ENCODE peak calls at places on chromosomes 16 and 17, in nine cellular contexts. T is CD4-positive, CD25-positive, alpha-beta regulatory T cell; X is kidney epithelial cell; C is uterus; S is tibial artery; P is adrenal gland; Z is brain microvascular endothelial cell; F is transverse colon; A is CD4-positive, alpha-beta memory T cell. D is an unnamed sample.

GRCh38 chr16:89103781-89104180 is 10.1 kb downstream of the ACSF3 start:
- DNase-seq in F (no peak), C (no peak), T (no peak), P (no peak), X (no peak), S (no peak), A (no peak), Z (no peak), D (no peak)

GRCh38 chr17:14019186-14019956 is 49.9 kb upstream of the COX10 start:
- DNase-seq in Z (peak; percentile 55), T (peak; percentile 76), X (no peak), P (no peak), F (no peak), S (no peak), A (no peak), C (no peak), D (no peak)

GRCh38 chr17:66540131-66540781 is 237.8 kb downstream of the PRKCA start:
- DNase-seq in F (no peak), T (no peak), A (no peak), C (peak; percentile 55), P (no peak), S (no peak), Z (peak; percentile 93), X (peak; percentile 52), D (no peak)

GRCh38 chr17:8029121-8029520 is 9.7 kb upstream of the ALOX15B start:
- DNase-seq in X (no peak), A (no peak), C (no peak), Z (no peak), F (no peak), T (no peak), P (no peak), S (no peak), D (no peak)

GRCh38 chr17:4940625-4941021 is 555 bp downstream of the RNF167 start:
- DNase-seq in C (no peak), A (peak; percentile 37), Z (no peak), X (no peak), T (peak; percentile 56), F (peak; percentile 60), P (no peak), S (no peak), D (no peak)

GRCh38 chr16:83045790-83046189 is 419.0 kb downstream of the CDH13 start:
- DNase-seq in S (no peak), T (no peak), X (no peak), P (no peak), Z (no peak), F (no peak), C (no peak), A (no peak), D (no peak)

GRCh38 chr16:84618428-84619102 is 687 bp upstream of the COTL1 start:
- DNase-seq in X (peak; percentile 95), S (no peak), A (no peak), T (no peak), Z (peak; percentile 94), P (no peak), F (no peak), C (peak; percentile 67), D (peak; percentile 70)

GRCh38 chr17:13544292-13544691 is 57.4 kb downstream of the HS3ST3A1 start:
- DNase-seq in P (peak; percentile 49), C (peak; percentile 62), Z (peak; percentile 97), F (peak; percentile 13), S (no peak), T (no peak), A (no peak), X (peak; percentile 85), D (no peak)

GRCh38 chr16:23580391-23580790 is 15.7 kb downstream of the NDUFAB1 start:
- DNase-seq in X (no peak), F (no peak), T (no peak), A (no peak), C (no peak), P (no peak), Z (no peak), S (no peak), D (no peak)

GRCh38 chr17:19002805-19003542 is 1.6 kb downstream of the FAM83G start:
- DNase-seq in P (no peak), Z (no peak), S (no peak), T (peak; percentile 57), A (no peak), F (no peak), X (no peak), C (no peak), D (no peak)

GRCh38 chr16:77335652-77336234 is 99.1 kb downstream of the ADAMTS18 start:
- DNase-seq in F (no peak), A (no peak), C (no peak), Z (no peak), X (no peak), T (no peak), S (no peak), P (no peak), D (no peak)

GRCh38 chr17:28953444-28954118 is 2.3 kb upstream of the PHF12 start:
- DNase-seq in S (peak; percentile 45), T (peak; percentile 60), C (peak; percentile 59), A (peak; percentile 19), X (no peak), F (peak; percentile 51), Z (peak; percentile 47), P (peak; percentile 67), D (peak; percentile 64)

GRCh38 chr16:14365200-14365851 is 264.7 kb downstream of the PARN start:
- DNase-seq in C (no peak), F (no peak), S (no peak), X (peak; percentile 23), Z (no peak), P (no peak), T (no peak), A (no peak), D (no peak)

GRCh38 chr17:74646231-74646630 is 22.7 kb upstream of the CD300E start:
- DNase-seq in F (no peak), T (peak; percentile 53), P (no peak), S (no peak), Z (peak; percentile 2), A (no peak), X (no peak), C (no peak), D (no peak)

GRCh38 chr17:9676742-9677387 is 31.5 kb downstream of the USP43 start:
- DNase-seq in A (no peak), P (no peak), S (no peak), Z (peak; percentile 33), C (no peak), T (peak; percentile 15), X (peak; percentile 88), F (no peak), D (no peak)

GRCh38 chr17:30278032-30278431 is 13.7 kb downstream of the BLMH start:
- DNase-seq in S (peak; percentile 40), P (peak; percentile 38), T (peak; percentile 23), Z (peak; percentile 68), C (no peak), X (no peak), A (no peak), F (no peak), D (no peak)

GRCh38 chr16:4693956-4694663 is 748 bp downstream of the NUDT16L1 start:
- DNase-seq in X (no peak), S (no peak), C (peak; percentile 74), T (peak; percentile 61), F (peak; percentile 56), A (peak; percentile 62), Z (peak; percentile 18), P (peak; percentile 50), D (peak; percentile 44)

GRCh38 chr17:79707931-79708891 is 22.5 kb upstream of the ENPP7 start:
- DNase-seq in A (peak; percentile 42), C (peak; percentile 57), F (peak; percentile 54), S (no peak), T (peak; percentile 53), X (no peak), Z (peak; percentile 10), P (peak; percentile 50), D (no peak)

GRCh38 chr17:35236821-35237220 is 6.1 kb upstream of the SLFN5 start:
- DNase-seq in A (no peak), Z (no peak), X (no peak), T (no peak), F (no peak), S (no peak), C (no peak), P (no peak), D (no peak)

GRCh38 chr16:66862023-66862520 is 17.9 kb downstream of the CA7 start:
- DNase-seq in S (no peak), A (no peak), F (no peak), Z (no peak), T (no peak), C (no peak), P (no peak), X (no peak), D (peak; percentile 68)

GRCh38 chr16:50311891-50312501 is 45.6 kb downstream of the ADCY7 start:
- DNase-seq in A (no peak), X (no peak), P (no peak), F (no peak), C (no peak), T (no peak), S (no peak), Z (no peak), D (no peak)

GRCh38 chr16:54447606-54448440 is 161.2 kb upstream of the IRX3 start:
- DNase-seq in Z (peak; percentile 72), A (no peak), C (no peak), F (no peak), S (peak; percentile 37), X (peak; percentile 73), T (no peak), P (no peak), D (no peak)

GRCh38 chr16:56438042-56438441 is 12.7 kb upstream of the AMFR start:
- DNase-seq in X (no peak), T (no peak), P (no peak), S (no peak), F (no peak), C (no peak), A (no peak), Z (no peak), D (no peak)

GRCh38 chr16:56436258-56436657 is 10.9 kb upstream of the AMFR start:
- DNase-seq in T (no peak), S (no peak), A (no peak), F (no peak), Z (no peak), X (no peak), P (no peak), C (no peak), D (no peak)
- H3K36me3 ChIP-seq in T (peaks cover 70% of the 10 kb centered on the region), S (peaks cover 29% of the 10 kb centered on the region), A (peaks cover 25% of the 10 kb centered on the region), F (no peaks in the 10 kb centered on the region), Z (peaks cover 34% of the 10 kb centered on the region), X (no peaks in the 10 kb centered on the region), P (no peaks in the 10 kb centered on the region), C (no peaks in the 10 kb centered on the region), D (peaks cover 3% of the 10 kb centered on the region)

GRCh38 chr17:38697061-38697820 is 7.8 kb upstream of the MLLT6 start:
- DNase-seq in C (no peak), A (no peak), P (no peak), Z (no peak), F (no peak), X (no peak), S (no peak), T (peak; percentile 70), D (no peak)
- H3K27me3 ChIP-seq in C (no peaks in the 10 kb centered on the region), A (no peaks in the 10 kb centered on the region), P (no peaks in the 10 kb centered on the region), Z (no peaks in the 10 kb centered on the region), F (no peaks in the 10 kb centered on the region), X (no peaks in the 10 kb centered on the region), S (no peaks in the 10 kb centered on the region), T (no peaks in the 10 kb centered on the region), D (no peaks in the 10 kb centered on the region)

GRCh38 chr17:41760878-41761277 is 25.6 kb downstream of the JUP start:
- DNase-seq in T (no peak), P (no peak), X (no peak), F (no peak), Z (no peak), C (no peak), S (no peak), A (no peak), D (no peak)
- H3K36me3 ChIP-seq in T (no peaks in the 10 kb centered on the region), P (no peaks in the 10 kb centered on the region), X (peaks cover 9% of the 10 kb centered on the region), F (peaks cover 4% of the 10 kb centered on the region), Z (peaks cover 75% of the 10 kb centered on the region), C (no peaks in the 10 kb centered on the region), S (peaks cover 8% of the 10 kb centered on the region), A (no peaks in the 10 kb centered on the region), D (no peaks in the 10 kb centered on the region)

GRCh38 chr17:49979748-49980479 is 10.9 kb downstream of the DLX4 start:
- DNase-seq in P (no peak), F (no peak), Z (no peak), X (no peak), S (no peak), C (no peak), T (no peak), A (no peak), D (no peak)
- H3K27me3 ChIP-seq in P (peaks cover 3% of the 10 kb centered on the region), F (peaks cover 81% of the 10 kb centered on the region), Z (peaks cover 43% of the 10 kb centered on the region), X (peaks cover 58% of the 10 kb centered on the region), S (no peaks in the 10 kb centered on the region), C (peaks cover 9% of the 10 kb centered on the region), T (peaks cover 8% of the 10 kb centered on the region), A (no peaks in the 10 kb centered on the region), D (no peaks in the 10 kb centered on the region)

D was measured in aorta.